ENCODE peak calls at places on chromosomes 1 and 21, in four cellular contexts. One of them, this sample, is unnamed.

GRCh38 chr1:240169188-240169587 is 77.5 kb downstream of the FMN2 start:
- DNase-seq in hippocampal formation: no peak
- DNase-seq in NCI-H2081: no peak
- DNase-seq in astrocyte of the spinal cord: peak; percentile 16
- DNase-seq in this sample: peak; percentile 15

GRCh38 chr1:66764994-66765578 is 12.8 kb downstream of the DYNLT5 start:
- DNase-seq in hippocampal formation: peak; percentile 61
- DNase-seq in NCI-H2081: peak; percentile 42
- DNase-seq in astrocyte of the spinal cord: peak; percentile 67
- DNase-seq in this sample: peak; percentile 55

GRCh38 chr1:83060216-83060615 is 938.7 kb downstream of the TTLL7 start:
- DNase-seq in hippocampal formation: no peak
- DNase-seq in NCI-H2081: no peak
- DNase-seq in astrocyte of the spinal cord: no peak
- DNase-seq in this sample: no peak

GRCh38 chr1:226649780-226650179 is 89.3 kb downstream of the ITPKB start:
- DNase-seq in hippocampal formation: no peak
- DNase-seq in NCI-H2081: peak; percentile 18
- DNase-seq in astrocyte of the spinal cord: no peak
- DNase-seq in this sample: peak; percentile 42

GRCh38 chr1:157993179-157994080 is at the start of gene KIRREL1:
- DNase-seq in hippocampal formation: no peak
- DNase-seq in NCI-H2081: no peak
- DNase-seq in astrocyte of the spinal cord: peak; percentile 79
- DNase-seq in this sample: peak; percentile 77

GRCh38 chr1:40532062-40532389 is 589 bp downstream of the ZNF684 start:
- DNase-seq in hippocampal formation: no peak
- DNase-seq in NCI-H2081: no peak
- DNase-seq in astrocyte of the spinal cord: no peak
- DNase-seq in this sample: no peak

GRCh38 chr1:235883261-235883927 is 16.7 kb upstream of the LYST start:
- DNase-seq in hippocampal formation: peak; percentile 38
- DNase-seq in NCI-H2081: peak; percentile 85
- DNase-seq in astrocyte of the spinal cord: peak; percentile 95
- DNase-seq in this sample: peak; percentile 100

GRCh38 chr1:201551877-201552731 is 13.2 kb downstream of the NAV1 start:
- DNase-seq in hippocampal formation: peak; percentile 89
- DNase-seq in NCI-H2081: no peak
- DNase-seq in astrocyte of the spinal cord: peak; percentile 73
- DNase-seq in this sample: peak; percentile 98

GRCh38 chr1:208431721-208432120 is 187.5 kb upstream of the PLXNA2 start:
- DNase-seq in hippocampal formation: no peak
- DNase-seq in NCI-H2081: no peak
- DNase-seq in astrocyte of the spinal cord: peak; percentile 76
- DNase-seq in this sample: peak; percentile 75

GRCh38 chr1:16903054-16903453 is 7.3 kb downstream of the RNU1-2 start:
- DNase-seq in hippocampal formation: no peak
- DNase-seq in NCI-H2081: no peak
- DNase-seq in astrocyte of the spinal cord: peak; percentile 70
- DNase-seq in this sample: peak; percentile 52

GRCh38 chr1:98034505-98034904 is 113.7 kb upstream of the DPYD start:
- DNase-seq in hippocampal formation: peak; percentile 39
- DNase-seq in NCI-H2081: peak; percentile 16
- DNase-seq in astrocyte of the spinal cord: peak; percentile 64
- DNase-seq in this sample: peak; percentile 75

GRCh38 chr1:89735449-89735848 is 85.4 kb upstream of the LRRC8D start:
- DNase-seq in hippocampal formation: no peak
- DNase-seq in NCI-H2081: no peak
- DNase-seq in astrocyte of the spinal cord: no peak
- DNase-seq in this sample: no peak

GRCh38 chr1:208741296-208741695 is 497.1 kb upstream of the PLXNA2 start:
- DNase-seq in hippocampal formation: no peak
- DNase-seq in NCI-H2081: no peak
- DNase-seq in astrocyte of the spinal cord: no peak
- DNase-seq in this sample: peak; percentile 55

GRCh38 chr21:29642551-29643245 is 297.1 kb downstream of the GRIK1 start:
- DNase-seq in hippocampal formation: no peak
- DNase-seq in NCI-H2081: no peak
- DNase-seq in astrocyte of the spinal cord: no peak
- DNase-seq in this sample: no peak

GRCh38 chr21:43585924-43586411 is 73.3 kb downstream of the HSF2BP start:
- DNase-seq in hippocampal formation: no peak
- DNase-seq in NCI-H2081: no peak
- DNase-seq in astrocyte of the spinal cord: peak; percentile 99
- DNase-seq in this sample: peak; percentile 98

GRCh38 chr1:225467193-225468020 is 39.6 kb upstream of the LBR start:
- DNase-seq in hippocampal formation: no peak
- DNase-seq in NCI-H2081: no peak
- DNase-seq in astrocyte of the spinal cord: no peak
- DNase-seq in this sample: no peak

GRCh38 chr1:218397752-218398339 is 52.7 kb downstream of the TGFB2 start:
- DNase-seq in hippocampal formation: no peak
- DNase-seq in NCI-H2081: no peak
- DNase-seq in astrocyte of the spinal cord: no peak
- DNase-seq in this sample: peak; percentile 74

GRCh38 chr1:7608628-7609295 is 162.3 kb upstream of the VAMP3 start:
- DNase-seq in hippocampal formation: no peak
- DNase-seq in NCI-H2081: no peak
- DNase-seq in astrocyte of the spinal cord: no peak
- DNase-seq in this sample: peak; percentile 41

GRCh38 chr1:174445817-174446216 is 1.9 kb upstream of the GPR52 start:
- DNase-seq in hippocampal formation: no peak
- DNase-seq in NCI-H2081: no peak
- DNase-seq in astrocyte of the spinal cord: no peak
- DNase-seq in this sample: no peak

GRCh38 chr1:18297896-18298648 is 182.7 kb upstream of the KLHDC7A start:
- DNase-seq in hippocampal formation: no peak
- DNase-seq in NCI-H2081: no peak
- DNase-seq in astrocyte of the spinal cord: no peak
- DNase-seq in this sample: no peak

GRCh38 chr1:116988908-116989307 is 12.7 kb upstream of the CD101 start:
- DNase-seq in hippocampal formation: no peak
- DNase-seq in NCI-H2081: peak; percentile 30
- DNase-seq in astrocyte of the spinal cord: peak; percentile 47
- DNase-seq in this sample: peak; percentile 66

GRCh38 chr1:181317261-181317924 is 165.9 kb upstream of the CACNA1E start:
- DNase-seq in hippocampal formation: no peak
- DNase-seq in NCI-H2081: no peak
- DNase-seq in astrocyte of the spinal cord: no peak
- DNase-seq in this sample: no peak

GRCh38 chr1:115377411-115377810 is 39.4 kb upstream of the NGF start:
- DNase-seq in hippocampal formation: no peak
- DNase-seq in NCI-H2081: no peak
- DNase-seq in astrocyte of the spinal cord: peak; percentile 29
- DNase-seq in this sample: no peak

GRCh38 chr1:204190212-204191211 is 5.8 kb downstream of the KISS1 start:
- DNase-seq in hippocampal formation: no peak
- DNase-seq in NCI-H2081: no peak
- DNase-seq in astrocyte of the spinal cord: no peak
- DNase-seq in this sample: peak; percentile 22

GRCh38 chr1:103461171-103462105 is 64.1 kb upstream of the RNPC3 start:
- DNase-seq in hippocampal formation: peak; percentile 52
- DNase-seq in NCI-H2081: no peak
- DNase-seq in astrocyte of the spinal cord: peak; percentile 51
- DNase-seq in this sample: peak; percentile 3

GRCh38 chr1:89519779-89520358 is 4.8 kb upstream of the LRRC8B start:
- DNase-seq in hippocampal formation: peak; percentile 30
- DNase-seq in NCI-H2081: peak; percentile 6
- DNase-seq in astrocyte of the spinal cord: peak; percentile 43
- DNase-seq in this sample: peak; percentile 21

GRCh38 chr1:26529655-26530539 is at the start of gene RPS6KA1:
- DNase-seq in hippocampal formation: peak; percentile 34
- DNase-seq in NCI-H2081: peak; percentile 28
- DNase-seq in astrocyte of the spinal cord: peak; percentile 9
- DNase-seq in this sample: peak; percentile 58

GRCh38 chr1:26351591-26352337 is 2.2 kb downstream of the CRYBG2 start:
- DNase-seq in hippocampal formation: no peak
- DNase-seq in NCI-H2081: no peak
- DNase-seq in astrocyte of the spinal cord: peak; percentile 31
- DNase-seq in this sample: peak; percentile 33